ENCODE peak calls at places on chromosomes 16 and 17, in five cellular contexts. One of them, this sample, is unnamed.
A peak's percentile ranks its signal among the peaks of the same experiment; 100 is the strongest.

GRCh38 chr16:65070831-65071230 is 51.0 kb downstream of the CDH11 start:
- DNase-seq in upper lobe of right lung: no peak
- DNase-seq in PC-9: no peak
- DNase-seq in transverse colon: peak; percentile 52
- DNase-seq in lower lobe of right lung: no peak
- DNase-seq in this sample: peak; percentile 90

GRCh38 chr16:30786936-30787612 is at the start of gene ZNF629:
- DNase-seq in upper lobe of right lung: peak; percentile 83
- DNase-seq in PC-9: peak; percentile 49
- DNase-seq in transverse colon: peak; percentile 73
- DNase-seq in lower lobe of right lung: peak; percentile 75
- DNase-seq in this sample: peak; percentile 80

GRCh38 chr16:23296994-23297393 is 5.1 kb upstream of the SCNN1B start:
- DNase-seq in upper lobe of right lung: no peak
- DNase-seq in PC-9: peak; percentile 86
- DNase-seq in transverse colon: peak; percentile 46
- DNase-seq in lower lobe of right lung: no peak
- DNase-seq in this sample: no peak

GRCh38 chr17:31579265-31579664 is 187.8 kb downstream of the RAB11FIP4 start:
- DNase-seq in upper lobe of right lung: no peak
- DNase-seq in PC-9: peak; percentile 85
- DNase-seq in transverse colon: no peak
- DNase-seq in lower lobe of right lung: no peak
- DNase-seq in this sample: peak; percentile 76

GRCh38 chr17:80931421-80932265 is 60.0 kb upstream of the CHMP6 start:
- DNase-seq in upper lobe of right lung: peak; percentile 51
- DNase-seq in PC-9: no peak
- DNase-seq in transverse colon: no peak
- DNase-seq in lower lobe of right lung: no peak
- DNase-seq in this sample: peak; percentile 87

GRCh38 chr17:29577778-29578211 is 9.3 kb downstream of the TP53I13 start:
- DNase-seq in upper lobe of right lung: no peak
- DNase-seq in PC-9: peak; percentile 24
- DNase-seq in transverse colon: no peak
- DNase-seq in lower lobe of right lung: peak; percentile 41
- DNase-seq in this sample: no peak

GRCh38 chr16:81821422-81822128 is 42.5 kb downstream of the PLCG2 start:
- DNase-seq in upper lobe of right lung: no peak
- DNase-seq in PC-9: no peak
- DNase-seq in transverse colon: peak; percentile 33
- DNase-seq in lower lobe of right lung: no peak
- DNase-seq in this sample: no peak

GRCh38 chr17:59722623-59723022 is 15.2 kb downstream of the VMP1 start:
- DNase-seq in upper lobe of right lung: no peak
- DNase-seq in PC-9: no peak
- DNase-seq in transverse colon: no peak
- DNase-seq in lower lobe of right lung: no peak
- DNase-seq in this sample: no peak

GRCh38 chr17:307295-307691 is 45.3 kb downstream of the RPH3AL start:
- DNase-seq in upper lobe of right lung: no peak
- DNase-seq in PC-9: no peak
- DNase-seq in transverse colon: no peak
- DNase-seq in lower lobe of right lung: peak; percentile 33
- DNase-seq in this sample: no peak

GRCh38 chr17:35315283-35315682 is 58.1 kb downstream of the SLFN11 start:
- DNase-seq in upper lobe of right lung: no peak
- DNase-seq in PC-9: peak; percentile 47
- DNase-seq in transverse colon: no peak
- DNase-seq in lower lobe of right lung: no peak
- DNase-seq in this sample: peak; percentile 90

GRCh38 chr17:15106540-15106939 is 158.6 kb downstream of the PMP22 start:
- DNase-seq in upper lobe of right lung: no peak
- DNase-seq in PC-9: no peak
- DNase-seq in transverse colon: no peak
- DNase-seq in lower lobe of right lung: no peak
- DNase-seq in this sample: peak; percentile 38

GRCh38 chr17:43769859-43770258 is 8.9 kb downstream of the DUSP3 start:
- DNase-seq in upper lobe of right lung: no peak
- DNase-seq in PC-9: no peak
- DNase-seq in transverse colon: no peak
- DNase-seq in lower lobe of right lung: no peak
- DNase-seq in this sample: no peak

GRCh38 chr16:58733248-58733670 is 857 bp downstream of the GOT2 start:
- DNase-seq in upper lobe of right lung: no peak
- DNase-seq in PC-9: no peak
- DNase-seq in transverse colon: peak; percentile 10
- DNase-seq in lower lobe of right lung: no peak
- DNase-seq in this sample: peak; percentile 69

GRCh38 chr17:64146418-64147109 is 16.6 kb upstream of the ERN1 start:
- DNase-seq in upper lobe of right lung: peak; percentile 82
- DNase-seq in PC-9: peak; percentile 47
- DNase-seq in transverse colon: peak; percentile 60
- DNase-seq in lower lobe of right lung: peak; percentile 78
- DNase-seq in this sample: peak; percentile 82

GRCh38 chr16:15694499-15694898 is 44.5 kb downstream of the NDE1 start:
- DNase-seq in upper lobe of right lung: no peak
- DNase-seq in PC-9: no peak
- DNase-seq in transverse colon: no peak
- DNase-seq in lower lobe of right lung: no peak
- DNase-seq in this sample: no peak

GRCh38 chr17:50219939-50220465 is 18.6 kb upstream of the COL1A1 start:
- DNase-seq in upper lobe of right lung: no peak
- DNase-seq in PC-9: peak; percentile 32
- DNase-seq in transverse colon: no peak
- DNase-seq in lower lobe of right lung: no peak
- DNase-seq in this sample: peak; percentile 89

GRCh38 chr17:59668816-59669215 is 38.4 kb downstream of the PTRH2 start:
- DNase-seq in upper lobe of right lung: no peak
- DNase-seq in PC-9: no peak
- DNase-seq in transverse colon: no peak
- DNase-seq in lower lobe of right lung: no peak
- DNase-seq in this sample: peak; percentile 81

GRCh38 chr16:89364603-89365002 is 125.8 kb downstream of the ANKRD11 start:
- DNase-seq in upper lobe of right lung: peak; percentile 51
- DNase-seq in PC-9: no peak
- DNase-seq in transverse colon: no peak
- DNase-seq in lower lobe of right lung: no peak
- DNase-seq in this sample: no peak

GRCh38 chr16:4510747-4511426 is 27.7 kb downstream of the CDIP1 start:
- DNase-seq in upper lobe of right lung: no peak
- DNase-seq in PC-9: no peak
- DNase-seq in transverse colon: no peak
- DNase-seq in lower lobe of right lung: no peak
- DNase-seq in this sample: no peak

GRCh38 chr16:56424791-56425438 is 430 bp downstream of the AMFR start:
- DNase-seq in upper lobe of right lung: peak; percentile 74
- DNase-seq in PC-9: no peak
- DNase-seq in transverse colon: peak; percentile 39
- DNase-seq in lower lobe of right lung: peak; percentile 54
- DNase-seq in this sample: peak; percentile 67

GRCh38 chr17:12579245-12579644 is 86.4 kb upstream of the MYOCD start:
- DNase-seq in upper lobe of right lung: no peak
- DNase-seq in PC-9: no peak
- DNase-seq in transverse colon: no peak
- DNase-seq in lower lobe of right lung: no peak
- DNase-seq in this sample: no peak

GRCh38 chr17:9271989-9272388 is 250.7 kb downstream of the NTN1 start:
- DNase-seq in upper lobe of right lung: no peak
- DNase-seq in PC-9: no peak
- DNase-seq in transverse colon: no peak
- DNase-seq in lower lobe of right lung: no peak
- DNase-seq in this sample: no peak

GRCh38 chr17:32116937-32117336 is 25.4 kb upstream of the RHOT1 start:
- DNase-seq in upper lobe of right lung: no peak
- DNase-seq in PC-9: no peak
- DNase-seq in transverse colon: no peak
- DNase-seq in lower lobe of right lung: no peak
- DNase-seq in this sample: no peak

GRCh38 chr17:68196394-68197090 is 51.3 kb upstream of the AMZ2 start:
- DNase-seq in upper lobe of right lung: no peak
- DNase-seq in PC-9: no peak
- DNase-seq in transverse colon: no peak
- DNase-seq in lower lobe of right lung: no peak
- DNase-seq in this sample: peak; percentile 34

DNA sequence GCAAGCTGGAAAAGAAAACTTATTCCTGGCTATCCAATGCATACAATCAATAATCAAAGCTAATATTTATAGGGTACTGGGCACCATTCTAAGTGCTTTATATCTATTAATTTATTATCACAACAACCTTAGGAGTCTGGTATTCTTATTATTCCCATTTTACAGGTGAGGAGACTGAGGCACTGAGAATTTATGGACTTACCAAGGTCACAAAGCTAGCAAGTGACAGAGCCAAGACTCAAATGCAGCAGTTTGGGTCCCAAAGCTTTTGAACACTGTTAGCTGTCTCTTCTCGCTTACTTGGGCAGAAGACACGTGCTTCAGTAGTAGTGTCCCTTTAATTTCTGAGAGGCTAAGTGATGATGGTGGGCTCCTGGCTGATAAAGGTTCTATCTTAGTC is 152.6 kb downstream of the AATF start:
- DNase-seq in upper lobe of right lung: no peak
- DNase-seq in PC-9: no peak
- DNase-seq in transverse colon: no peak
- DNase-seq in lower lobe of right lung: no peak
- DNase-seq in this sample: no peak
- H3K36me3 ChIP-seq in upper lobe of right lung: peaks cover 39% of the 10 kb centered on the region
- H3K36me3 ChIP-seq in PC-9: peaks cover 19% of the 10 kb centered on the region
- H3K36me3 ChIP-seq in transverse colon: no peaks in the 10 kb centered on the region
- H3K36me3 ChIP-seq in lower lobe of right lung: peaks cover 72% of the 10 kb centered on the region
- H3K36me3 ChIP-seq in this sample: peaks cover 85% of the 10 kb centered on the region

DNA sequence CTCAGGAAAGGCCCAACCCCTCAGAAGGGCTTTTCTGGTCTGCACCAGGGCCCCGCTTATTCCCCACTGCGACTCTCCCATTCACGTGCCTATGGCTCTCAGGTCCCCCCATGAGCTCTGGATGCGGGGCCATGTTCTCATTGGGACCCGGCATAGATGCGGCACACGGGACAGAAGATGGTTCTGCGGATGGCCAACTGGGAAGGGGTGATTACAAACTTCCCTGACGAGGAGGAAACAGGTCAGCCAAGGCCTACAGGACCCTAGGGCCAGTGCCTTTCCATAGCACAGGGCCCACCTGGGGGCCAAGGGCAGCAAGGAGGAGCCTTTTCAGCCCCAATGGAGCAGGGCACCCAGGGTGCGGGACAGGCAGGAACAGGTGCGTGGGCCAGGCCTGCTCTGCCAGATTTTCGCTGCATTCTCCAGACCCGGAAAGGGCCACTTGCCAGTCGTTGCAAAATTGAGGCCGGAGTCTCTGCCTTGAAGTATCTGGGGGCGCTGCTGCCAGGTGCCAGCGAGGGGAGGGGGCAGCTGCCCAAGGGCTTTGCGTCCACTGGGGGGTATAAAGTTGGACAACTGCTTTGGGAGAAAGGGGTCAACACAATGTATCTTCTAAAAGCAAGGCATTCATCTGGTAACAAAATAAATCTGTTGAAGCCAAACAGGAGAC is 20.5 kb downstream of the SLC7A5 start:
- DNase-seq in upper lobe of right lung: no peak
- DNase-seq in PC-9: no peak
- DNase-seq in transverse colon: no peak
- DNase-seq in lower lobe of right lung: no peak
- DNase-seq in this sample: no peak
- H3K36me3 ChIP-seq in upper lobe of right lung: no peaks in the 10 kb centered on the region
- H3K36me3 ChIP-seq in PC-9: peaks cover 44% of the 10 kb centered on the region
- H3K36me3 ChIP-seq in transverse colon: no peaks in the 10 kb centered on the region
- H3K36me3 ChIP-seq in lower lobe of right lung: peaks cover 12% of the 10 kb centered on the region
- H3K36me3 ChIP-seq in this sample: peaks cover 8% of the 10 kb centered on the region

DNA sequence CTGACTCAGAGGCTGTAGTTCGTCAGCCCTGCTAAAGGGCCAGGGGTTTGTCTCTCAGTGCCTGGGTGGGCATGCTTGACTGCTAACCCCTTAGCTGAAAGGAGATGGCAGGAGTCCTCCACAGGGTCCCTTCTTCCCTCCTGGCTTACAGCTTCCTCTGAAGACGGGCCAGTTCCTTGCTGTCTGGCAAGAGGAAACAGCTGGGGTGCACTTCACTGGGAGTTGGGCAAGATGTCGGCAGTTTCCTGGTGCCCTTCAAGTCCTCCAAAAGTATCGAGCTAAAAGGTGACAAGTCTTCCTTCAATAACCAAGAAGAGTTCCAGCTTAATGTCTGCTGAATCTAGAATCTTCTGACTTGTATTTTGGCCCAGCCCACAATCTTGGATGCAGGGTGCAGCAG is 23.4 kb downstream of the NUP85 start:
- DNase-seq in upper lobe of right lung: peak; percentile 70
- DNase-seq in PC-9: no peak
- DNase-seq in transverse colon: no peak
- DNase-seq in lower lobe of right lung: peak; percentile 63
- DNase-seq in this sample: no peak
- H3K36me3 ChIP-seq in upper lobe of right lung: peaks cover 67% of the 10 kb centered on the region
- H3K36me3 ChIP-seq in PC-9: peaks cover 19% of the 10 kb centered on the region
- H3K36me3 ChIP-seq in transverse colon: no peaks in the 10 kb centered on the region
- H3K36me3 ChIP-seq in lower lobe of right lung: peaks cover 98% of the 10 kb centered on the region
- H3K36me3 ChIP-seq in this sample: peaks cover 57% of the 10 kb centered on the region

GRCh38 chr16:85490407-85490806 is 122.7 kb upstream of the GSE1 start:
- DNase-seq in upper lobe of right lung: no peak
- DNase-seq in PC-9: no peak
- DNase-seq in transverse colon: no peak
- DNase-seq in lower lobe of right lung: no peak
- DNase-seq in this sample: no peak
- H3K36me3 ChIP-seq in upper lobe of right lung: no peaks in the 10 kb centered on the region
- H3K36me3 ChIP-seq in PC-9: no peaks in the 10 kb centered on the region
- H3K36me3 ChIP-seq in transverse colon: no peaks in the 10 kb centered on the region
- H3K36me3 ChIP-seq in lower lobe of right lung: no peaks in the 10 kb centered on the region
- H3K36me3 ChIP-seq in this sample: no peaks in the 10 kb centered on the region

DNA sequence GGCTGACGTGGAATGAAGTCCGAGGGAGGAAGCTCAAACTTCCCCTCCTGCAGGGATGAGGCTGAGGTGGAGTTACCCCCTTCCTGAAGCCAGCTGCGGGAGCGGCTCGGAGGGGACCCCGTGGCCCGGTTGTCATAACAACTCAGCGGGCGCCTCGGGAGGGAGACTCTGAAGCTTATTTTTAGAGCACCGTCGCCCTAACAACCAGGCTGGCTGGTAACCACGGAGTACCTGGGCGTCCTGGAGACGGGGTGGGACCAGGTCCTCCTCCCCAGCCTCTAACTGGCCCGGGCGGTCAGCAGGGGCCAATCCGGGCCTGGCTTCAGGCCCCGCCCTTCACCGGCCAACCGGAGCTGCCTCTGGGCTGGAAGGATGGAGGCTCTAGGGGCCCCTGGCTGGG is 27.7 kb downstream of the NECAB2 start:
- DNase-seq in upper lobe of right lung: no peak
- DNase-seq in PC-9: no peak
- DNase-seq in transverse colon: peak; percentile 17
- DNase-seq in lower lobe of right lung: peak; percentile 55
- DNase-seq in this sample: no peak
- H3K36me3 ChIP-seq in upper lobe of right lung: no peaks in the 10 kb centered on the region
- H3K36me3 ChIP-seq in PC-9: no peaks in the 10 kb centered on the region
- H3K36me3 ChIP-seq in transverse colon: no peaks in the 10 kb centered on the region
- H3K36me3 ChIP-seq in lower lobe of right lung: no peaks in the 10 kb centered on the region
- H3K36me3 ChIP-seq in this sample: no peaks in the 10 kb centered on the region